ENCODE peak calls at places on chromosomes 16 and 17, in ten cellular contexts. One of them, this sample, is unnamed.

GRCh38 chr16:73616186-73616585 is 568.3 kb upstream of the ZFHX3 start:
- DNase-seq in ELF-1: no peak
- DNase-seq in activated naive CD4-positive, alpha-beta T cell: no peak
- DNase-seq in fibroblast of the aortic adventitia: no peak
- DNase-seq in sciatic nerve: no peak
- DNase-seq in HAP-1: no peak
- DNase-seq in stimulated activated naive CD8-positive, alpha-beta T cell treated with anti-CD3 and anti-CD28 coated beads, Interleukin-15, Interleukin-2, amounts not matched to agents 100 U/mL and 50 U/mL, for 24 hours: no peak
- DNase-seq in stomach: no peak
- DNase-seq in RWPE1: peak; percentile 11
- DNase-seq in NCI-H774: no peak
- DNase-seq in this sample: no peak

GRCh38 chr17:18363021-18363941 is at the start of gene SHMT1:
- DNase-seq in HAP-1: peak; percentile 95
- DNase-seq in stimulated activated naive CD8-positive, alpha-beta T cell treated with anti-CD3 and anti-CD28 coated beads, Interleukin-15, Interleukin-2, amounts not matched to agents 100 U/mL and 50 U/mL, for 24 hours: peak; percentile 94
- DNase-seq in ELF-1: peak; percentile 97
- DNase-seq in RWPE1: peak; percentile 96
- DNase-seq in stomach: peak; percentile 97
- DNase-seq in fibroblast of the aortic adventitia: peak; percentile 80
- DNase-seq in activated naive CD4-positive, alpha-beta T cell: peak; percentile 90
- DNase-seq in sciatic nerve: peak; percentile 95
- DNase-seq in NCI-H774: peak; percentile 83
- DNase-seq in this sample: peak; percentile 74

GRCh38 chr16:89602273-89602951 is 11.0 kb upstream of the DPEP1 start:
- DNase-seq in NCI-H774: no peak
- DNase-seq in stimulated activated naive CD8-positive, alpha-beta T cell treated with anti-CD3 and anti-CD28 coated beads, Interleukin-15, Interleukin-2, amounts not matched to agents 100 U/mL and 50 U/mL, for 24 hours: peak; percentile 75
- DNase-seq in RWPE1: peak; percentile 93
- DNase-seq in HAP-1: no peak
- DNase-seq in sciatic nerve: no peak
- DNase-seq in ELF-1: peak; percentile 66
- DNase-seq in activated naive CD4-positive, alpha-beta T cell: peak; percentile 40
- DNase-seq in fibroblast of the aortic adventitia: peak; percentile 73
- DNase-seq in stomach: no peak
- DNase-seq in this sample: peak; percentile 31

GRCh38 chr17:2435852-2436251 is 35.0 kb upstream of the MNT start:
- DNase-seq in stimulated activated naive CD8-positive, alpha-beta T cell treated with anti-CD3 and anti-CD28 coated beads, Interleukin-15, Interleukin-2, amounts not matched to agents 100 U/mL and 50 U/mL, for 24 hours: no peak
- DNase-seq in RWPE1: no peak
- DNase-seq in HAP-1: no peak
- DNase-seq in fibroblast of the aortic adventitia: no peak
- DNase-seq in NCI-H774: peak; percentile 58
- DNase-seq in stomach: no peak
- DNase-seq in ELF-1: no peak
- DNase-seq in sciatic nerve: no peak
- DNase-seq in activated naive CD4-positive, alpha-beta T cell: no peak
- DNase-seq in this sample: no peak

GRCh38 chr17:81867123-81867951 is 3.8 kb downstream of the ARHGDIA start:
- DNase-seq in HAP-1: peak; percentile 38
- DNase-seq in fibroblast of the aortic adventitia: peak; percentile 63
- DNase-seq in RWPE1: no peak
- DNase-seq in ELF-1: peak; percentile 88
- DNase-seq in activated naive CD4-positive, alpha-beta T cell: no peak
- DNase-seq in sciatic nerve: no peak
- DNase-seq in NCI-H774: no peak
- DNase-seq in stimulated activated naive CD8-positive, alpha-beta T cell treated with anti-CD3 and anti-CD28 coated beads, Interleukin-15, Interleukin-2, amounts not matched to agents 100 U/mL and 50 U/mL, for 24 hours: peak; percentile 49
- DNase-seq in stomach: peak; percentile 52
- DNase-seq in this sample: peak; percentile 70

GRCh38 chr16:47699090-47699489 is 238.0 kb downstream of the PHKB start:
- DNase-seq in HAP-1: no peak
- DNase-seq in stimulated activated naive CD8-positive, alpha-beta T cell treated with anti-CD3 and anti-CD28 coated beads, Interleukin-15, Interleukin-2, amounts not matched to agents 100 U/mL and 50 U/mL, for 24 hours: no peak
- DNase-seq in ELF-1: peak; percentile 27
- DNase-seq in activated naive CD4-positive, alpha-beta T cell: no peak
- DNase-seq in fibroblast of the aortic adventitia: no peak
- DNase-seq in sciatic nerve: no peak
- DNase-seq in RWPE1: no peak
- DNase-seq in NCI-H774: no peak
- DNase-seq in stomach: no peak
- DNase-seq in this sample: no peak

GRCh38 chr17:48051706-48052486 is 3.7 kb downstream of the NFE2L1 start:
- DNase-seq in stomach: peak; percentile 38
- DNase-seq in ELF-1: peak; percentile 89
- DNase-seq in HAP-1: peak; percentile 83
- DNase-seq in fibroblast of the aortic adventitia: peak; percentile 99
- DNase-seq in sciatic nerve: peak; percentile 75
- DNase-seq in stimulated activated naive CD8-positive, alpha-beta T cell treated with anti-CD3 and anti-CD28 coated beads, Interleukin-15, Interleukin-2, amounts not matched to agents 100 U/mL and 50 U/mL, for 24 hours: no peak
- DNase-seq in RWPE1: peak; percentile 67
- DNase-seq in activated naive CD4-positive, alpha-beta T cell: no peak
- DNase-seq in NCI-H774: no peak
- DNase-seq in this sample: peak; percentile 61

GRCh38 chr17:77349976-77350830 is 209.4 kb downstream of the SEC14L1 start:
- DNase-seq in HAP-1: no peak
- DNase-seq in sciatic nerve: peak; percentile 43
- DNase-seq in fibroblast of the aortic adventitia: peak; percentile 77
- DNase-seq in RWPE1: no peak
- DNase-seq in NCI-H774: no peak
- DNase-seq in stimulated activated naive CD8-positive, alpha-beta T cell treated with anti-CD3 and anti-CD28 coated beads, Interleukin-15, Interleukin-2, amounts not matched to agents 100 U/mL and 50 U/mL, for 24 hours: peak; percentile 1
- DNase-seq in activated naive CD4-positive, alpha-beta T cell: no peak
- DNase-seq in stomach: peak; percentile 18
- DNase-seq in ELF-1: no peak
- DNase-seq in this sample: no peak

GRCh38 chr16:67264866-67265265 is 14.5 kb upstream of the PLEKHG4 start:
- DNase-seq in sciatic nerve: no peak
- DNase-seq in activated naive CD4-positive, alpha-beta T cell: no peak
- DNase-seq in stimulated activated naive CD8-positive, alpha-beta T cell treated with anti-CD3 and anti-CD28 coated beads, Interleukin-15, Interleukin-2, amounts not matched to agents 100 U/mL and 50 U/mL, for 24 hours: no peak
- DNase-seq in NCI-H774: no peak
- DNase-seq in RWPE1: no peak
- DNase-seq in HAP-1: no peak
- DNase-seq in fibroblast of the aortic adventitia: no peak
- DNase-seq in stomach: no peak
- DNase-seq in ELF-1: no peak
- DNase-seq in this sample: no peak

This sample was measured in foreskin melanocyte.